ENCODE peak calls at places on chromosome 11, in six cellular contexts. Y, U, L, W, C and M are unnamed samples.

GRCh38 chr11:75802913-75803820 is 11.8 kb upstream of the UVRAG start:
- DNase-seq in U (peak; percentile 87), W (peak; percentile 78), Y (peak; percentile 59), L (peak; percentile 65), C (peak; percentile 68), M (peak; percentile 19)

GRCh38 chr11:66316849-66317251 is at the start of gene CD248:
- DNase-seq in U (no peak), Y (peak; percentile 82), L (peak; percentile 78), W (peak; percentile 71), C (peak; percentile 74), M (no peak)

GRCh38 chr11:74877132-74877531 is 71.8 kb downstream of the XRRA1 start:
- DNase-seq in U (no peak), Y (peak; percentile 7), L (peak; percentile 12), C (peak; percentile 35), W (no peak), M (no peak)

GRCh38 chr11:33227578-33228261 is 29.5 kb upstream of the HIPK3 start:
- DNase-seq in L (peak; percentile 68), W (no peak), C (peak; percentile 73), Y (no peak), U (no peak), M (peak; percentile 13)

GRCh38 chr11:14422052-14422813 is 63.2 kb upstream of the RRAS2 start:
- DNase-seq in Y (peak; percentile 98), L (peak; percentile 100), U (peak; percentile 90), W (peak; percentile 33), C (peak; percentile 99), M (no peak)

GRCh38 chr11:30197869-30198268 is 32.9 kb upstream of the FSHB start:
- DNase-seq in W (no peak), Y (no peak), U (no peak), L (no peak), C (no peak), M (no peak)

GRCh38 chr11:102810943-102811528 is 13.1 kb upstream of the MMP1 start:
- DNase-seq in W (no peak), U (no peak), Y (peak; percentile 27), L (peak; percentile 45), C (peak; percentile 38), M (peak; percentile 35)

GRCh38 chr11:112163875-112164521 is at the start of gene IL18:
- DNase-seq in L (no peak), W (no peak), Y (peak; percentile 29), U (no peak), C (no peak), M (no peak)

GRCh38 chr11:45180158-45180887 is 33.9 kb downstream of the PRDM11 start:
- DNase-seq in Y (no peak), C (no peak), W (no peak), L (no peak), U (no peak), M (no peak)

GRCh38 chr11:114075891-114076441 is 16.5 kb downstream of the ZBTB16 start:
- DNase-seq in W (no peak), Y (peak; percentile 74), U (no peak), L (peak; percentile 24), C (peak; percentile 92), M (no peak)

GRCh38 chr11:128692750-128693578 is 908 bp upstream of the FLI1 start:
- DNase-seq in L (no peak), Y (peak; percentile 38), U (no peak), W (no peak), C (peak; percentile 27), M (no peak)

GRCh38 chr11:66100272-66101037 is 30.4 kb downstream of the PACS1 start:
- DNase-seq in Y (peak; percentile 14), C (peak; percentile 54), W (peak; percentile 28), L (no peak), U (peak; percentile 85), M (peak; percentile 53)

GRCh38 chr11:91946397-91947090 is 278.1 kb upstream of the FAT3 start:
- DNase-seq in Y (peak; percentile 12), C (peak; percentile 33), W (no peak), U (no peak), L (no peak), M (peak; percentile 17)

GRCh38 chr11:85590848-85591483 is 36.2 kb downstream of the DLG2 start:
- DNase-seq in Y (peak; percentile 31), L (peak; percentile 36), U (no peak), W (no peak), C (peak; percentile 51), M (peak; percentile 31)

GRCh38 chr11:27902981-27903624 is 202.8 kb upstream of the BDNF start:
- DNase-seq in C (peak; percentile 78), Y (peak; percentile 63), W (no peak), L (peak; percentile 73), U (no peak), M (no peak)

GRCh38 chr11:8832571-8833260 is 78.3 kb upstream of the AKIP1 start:
- DNase-seq in W (no peak), U (peak; percentile 65), L (peak; percentile 83), C (peak; percentile 74), Y (peak; percentile 77), M (no peak)

GRCh38 chr11:45917286-45917622 is 423 bp downstream of the PEX16 start:
- DNase-seq in L (no peak), Y (no peak), W (no peak), C (no peak), U (no peak), M (no peak)

GRCh38 chr11:120431633-120432032 is 79.9 kb upstream of the GRIK4 start:
- DNase-seq in Y (no peak), U (no peak), C (peak; percentile 67), L (peak; percentile 72), W (no peak), M (no peak)

GRCh38 chr11:130202818-130203671 is 43.5 kb downstream of the ST14 start:
- DNase-seq in W (no peak), Y (no peak), L (no peak), C (no peak), U (no peak), M (no peak)

GRCh38 chr11:9446230-9446629 is 14.6 kb upstream of the ZNF143 start:
- DNase-seq in C (no peak), L (no peak), W (no peak), U (no peak), Y (no peak), M (no peak)

GRCh38 chr11:72225411-72225951 is 914 bp downstream of the INPPL1 start:
- DNase-seq in W (no peak), U (no peak), C (peak; percentile 7), L (no peak), Y (no peak), M (no peak)

GRCh38 chr11:79045811-79046304 is 395.0 kb downstream of the TENM4 start:
- DNase-seq in W (no peak), L (peak; percentile 58), C (peak; percentile 55), U (no peak), Y (peak; percentile 43), M (no peak)

GRCh38 chr11:69304686-69305085 is 10.7 kb downstream of the MYEOV start:
- DNase-seq in U (no peak), W (no peak), L (no peak), C (no peak), Y (no peak), M (no peak)

GRCh38 chr11:72573380-72573949 is 100.8 kb downstream of the PDE2A start:
- DNase-seq in Y (peak; percentile 12), L (peak; percentile 11), W (no peak), C (peak; percentile 42), U (peak; percentile 63), M (no peak)

GRCh38 chr11:129117595-129118350 is 74.4 kb downstream of the ARHGAP32 start:
- DNase-seq in C (peak; percentile 80), L (peak; percentile 82), W (no peak), Y (peak; percentile 81), U (no peak), M (no peak)

GRCh38 chr11:61959026-61959608 is 8.3 kb downstream of the FTH1 start:
- DNase-seq in L (no peak), U (peak; percentile 35), C (no peak), W (no peak), Y (no peak), M (no peak)

GRCh38 chr11:111976614-111977140 is 39.5 kb downstream of the DIXDC1 start:
- DNase-seq in Y (peak; percentile 17), U (no peak), L (no peak), W (no peak), C (no peak), M (no peak)

GRCh38 chr11:80462211-80462610 is 1021.4 kb upstream of the TENM4 start:
- DNase-seq in Y (no peak), C (peak; percentile 1), L (no peak), U (no peak), W (no peak), M (no peak)

DNA sequence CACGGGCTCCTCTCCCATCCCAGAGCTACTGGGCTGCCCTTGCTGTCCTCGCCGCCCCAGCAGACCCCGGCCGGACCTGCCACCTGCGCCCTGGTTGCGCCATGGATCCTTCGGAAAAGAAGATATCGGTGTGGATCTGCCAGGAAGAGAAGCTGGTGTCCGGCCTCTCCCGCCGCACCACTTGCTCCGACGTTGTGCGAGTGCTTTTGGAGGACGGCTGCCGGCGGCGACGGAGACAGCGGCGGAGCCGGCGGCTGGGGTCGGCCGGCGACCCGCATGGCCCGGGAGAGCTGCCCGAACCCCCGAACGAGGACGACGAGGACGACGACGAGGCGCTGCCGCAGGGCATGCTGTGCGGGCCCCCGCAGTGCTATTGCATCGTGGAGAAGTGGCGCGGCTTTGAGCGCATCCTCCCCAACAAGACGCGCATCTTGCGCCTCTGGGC is 382 bp downstream of the RASSF10 start:
- DNase-seq in C (no peak), U (no peak), L (no peak), Y (peak; percentile 25), W (no peak), M (no peak)
- H3K4me3 ChIP-seq in C (no peak overlapping the region), U (peak overlapping the region; percentile 63), L (no peak overlapping the region), Y (peak overlapping the region; percentile 26), W (no peak overlapping the region), M (no peak overlapping the region)

DNA sequence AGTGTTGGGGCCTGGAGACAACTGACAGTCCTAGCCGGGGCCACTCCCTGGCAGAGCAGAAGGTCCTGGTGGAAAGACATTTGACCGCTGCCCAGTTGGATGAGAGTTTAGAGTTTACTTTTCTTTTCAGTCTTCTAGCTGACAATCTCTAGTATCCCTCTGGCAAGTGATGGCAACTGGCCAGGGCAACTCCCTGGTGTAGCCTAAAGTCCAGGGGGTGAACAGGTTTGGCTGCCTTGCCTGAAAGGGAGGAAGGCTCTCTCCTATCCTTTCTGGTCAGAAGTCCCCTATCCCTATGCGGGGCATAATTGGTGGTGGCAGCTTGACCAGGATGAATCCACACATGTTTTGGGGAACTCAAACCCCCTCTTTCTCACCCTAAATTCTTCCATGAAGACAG is 16.8 kb upstream of the MSANTD2 start:
- DNase-seq in L (no peak), U (no peak), W (no peak), Y (no peak), C (no peak), M (no peak)
- TF ChIP-seq CTCF in L (no peak), U (no peak), W (no peak), Y (no peak), C (no peak), M (no peak)

GRCh38 chr11:67400942-67401494 is 640 bp downstream of the PPP1CA start:
- DNase-seq in L (no peak), C (no peak), Y (no peak), U (no peak), W (no peak), M (no peak)
- H3K4me3 ChIP-seq in L (peak overlapping the region; percentile 72), C (peak overlapping the region; percentile 81), Y (peak overlapping the region; percentile 96), U (peak overlapping the region; percentile 90), W (peak overlapping the region; percentile 99), M (peak overlapping the region; percentile 97)

DNA sequence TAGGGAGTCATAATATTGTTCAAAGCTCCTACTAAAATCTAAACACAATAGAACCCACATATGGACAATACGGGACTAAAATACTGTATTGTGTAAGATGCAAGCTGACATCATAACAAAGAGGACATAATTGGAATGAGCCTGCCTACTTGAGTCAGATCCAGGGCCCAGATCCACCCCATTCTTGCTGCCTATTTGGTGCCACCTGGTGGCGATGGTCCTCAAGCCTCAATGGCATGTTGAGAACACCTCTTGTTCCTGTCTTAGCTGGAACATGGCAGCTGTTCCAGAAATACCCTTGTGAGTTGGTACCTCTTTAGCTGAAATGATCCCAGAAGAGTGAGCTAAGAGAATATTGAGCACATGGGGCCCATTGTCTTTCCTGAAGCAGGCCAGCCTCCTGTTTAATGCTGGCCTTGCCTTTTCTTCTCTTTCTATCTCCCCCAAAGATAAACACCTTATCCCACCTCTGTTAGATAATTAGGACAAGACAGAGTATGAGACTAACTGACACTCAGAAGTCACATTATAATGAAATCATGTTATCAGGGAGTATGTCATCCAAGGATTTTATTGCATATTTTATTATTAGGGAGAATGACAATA is 680.9 kb upstream of the ANO5 start:
- DNase-seq in C (peak; percentile 57), W (no peak), U (no peak), L (no peak), Y (peak; percentile 45), M (peak; percentile 57)
- TF ChIP-seq CTCF in C (peak; percentile 47), W (peak; percentile 19), U (peak; percentile 57), L (peak; percentile 5), Y (peak; percentile 48), M (peak; percentile 92)